ENCODE peak calls at places on chromosome 18, in six cellular contexts. G is heart right ventricle; P is EH; H is stimulated activated CD8-positive, alpha-beta memory T cell treated with anti-CD3 and anti-CD28 coated beads, Interleukin-15, amount 100 ng/mL, for 24 hours; W is hepatic stellate cell; T is HepG2. J is an unnamed sample.

GRCh38 chr18:59275406-59275949 is 2.2 kb upstream of the RAX start:
- DNase-seq in G (no peak), P (no peak), H (no peak), W (no peak), T (no peak), J (no peak)

GRCh38 chr18:40926679-40927078 is 1028.4 kb upstream of the PIK3C3 start:
- DNase-seq in G (no peak), P (peak), H (no peak), W (no peak), T (no peak), J (no peak)

GRCh38 chr18:41906528-41907256 is 48.3 kb upstream of the PIK3C3 start:
- DNase-seq in G (no peak), P (peak), H (no peak), W (peak), T (peak), J (peak)

GRCh38 chr18:76875390-76876330 is 53.3 kb downstream of the ZNF236 start:
- DNase-seq in G (no peak), P (peak), H (no peak), W (no peak), T (peak), J (peak)

GRCh38 chr18:51191139-51191717 is 6.3 kb downstream of the MEX3C start:
- DNase-seq in G (no peak), P (peak), H (no peak), W (no peak), T (no peak), J (no peak)

GRCh38 chr18:21972281-21972680 is 197.1 kb upstream of the GATA6 start:
- DNase-seq in G (no peak), P (no peak), H (no peak), W (no peak), T (no peak), J (no peak)

GRCh38 chr18:48719388-48719787 is 180.6 kb downstream of the CTIF start:
- DNase-seq in G (no peak), P (peak), H (no peak), W (no peak), T (no peak), J (no peak)

GRCh38 chr18:22166070-22166972 is 3.1 kb upstream of the GATA6 start:
- DNase-seq in G (peak), P (no peak), H (no peak), W (no peak), T (no peak), J (no peak)

GRCh38 chr18:51342815-51343214 is 145.3 kb upstream of the MEX3C start:
- DNase-seq in G (no peak), P (peak), H (no peak), W (no peak), T (peak), J (no peak)

GRCh38 chr18:2657043-2657512 is 1.6 kb downstream of the SMCHD1 start:
- DNase-seq in G (no peak), P (no peak), H (no peak), W (no peak), T (no peak), J (no peak)

GRCh38 chr18:986071-986470 is 81.4 kb downstream of the ADCYAP1 start:
- DNase-seq in G (no peak), P (no peak), H (no peak), W (no peak), T (no peak), J (no peak)

GRCh38 chr18:79949571-79950439 is 1.6 kb downstream of the SLC66A2 start:
- DNase-seq in G (peak), P (no peak), H (no peak), W (no peak), T (no peak), J (no peak)

GRCh38 chr18:35267161-35267651 is 22.8 kb downstream of the ZSCAN30 start:
- DNase-seq in G (peak), P (peak), H (peak), W (peak), T (no peak), J (no peak)

GRCh38 chr18:76741346-76741745 is 81.0 kb upstream of the ZNF236 start:
- DNase-seq in G (no peak), P (no peak), H (no peak), W (no peak), T (no peak), J (no peak)

GRCh38 chr18:37987901-37988300 is 422.3 kb upstream of the CELF4 start:
- DNase-seq in G (no peak), P (no peak), H (no peak), W (no peak), T (no peak), J (no peak)

GRCh38 chr18:57466745-57467144 is 31.6 kb downstream of the ONECUT2 start:
- DNase-seq in G (no peak), P (no peak), H (no peak), W (no peak), T (no peak), J (no peak)

GRCh38 chr18:62420513-62421209 is 95.6 kb downstream of the TNFRSF11A start:
- DNase-seq in G (no peak), P (peak), H (peak), W (peak), T (peak), J (peak)

GRCh38 chr18:48042431-48042830 is 112.0 kb upstream of the SMAD2 start:
- DNase-seq in G (no peak), P (no peak), H (no peak), W (no peak), T (no peak), J (no peak)

GRCh38 chr18:43031169-43031568 is 84.3 kb downstream of the RIT2 start:
- DNase-seq in G (no peak), P (no peak), H (no peak), W (no peak), T (no peak), J (no peak)

GRCh38 chr18:35999925-36000324 is 27.4 kb downstream of the RMP24 start:
- DNase-seq in G (no peak), P (no peak), H (no peak), W (no peak), T (no peak), J (no peak)

GRCh38 chr18:52160652-52161051 is 179.3 kb upstream of the DCC start:
- DNase-seq in G (no peak), P (no peak), H (no peak), W (no peak), T (no peak), J (peak)

GRCh38 chr18:63994783-63995399 is 25.0 kb downstream of the SERPINB8 start:
- DNase-seq in G (no peak), P (peak), H (no peak), W (peak), T (peak), J (peak)

GRCh38 chr18:3411854-3412268 is 38.1 kb upstream of the TGIF1 start:
- DNase-seq in G (peak), P (peak), H (no peak), W (peak), T (no peak), J (peak)

GRCh38 chr18:22542400-22542835 is 124.7 kb upstream of the CTAGE1 start:
- DNase-seq in G (peak), P (peak), H (no peak), W (peak), T (peak), J (peak)

GRCh38 chr18:3819933-3820332 is 370.0 kb downstream of the TGIF1 start:
- DNase-seq in G (no peak), P (no peak), H (no peak), W (no peak), T (no peak), J (no peak)

GRCh38 chr18:25019086-25019860 is 332.7 kb downstream of the ZNF521 start:
- DNase-seq in G (no peak), P (no peak), H (no peak), W (no peak), T (no peak), J (no peak)

GRCh38 chr18:37408676-37409305 is 156.8 kb downstream of the CELF4 start:
- DNase-seq in G (no peak), P (no peak), H (no peak), W (no peak), T (no peak), J (no peak)

GRCh38 chr18:24674236-24675004 is 214.0 kb downstream of the HRH4 start:
- DNase-seq in G (no peak), P (no peak), H (no peak), W (no peak), T (no peak), J (no peak)

GRCh38 chr18:26656944-26657536 is 108.7 kb upstream of the KCTD1 start:
- DNase-seq in G (peak), P (peak), H (no peak), W (peak), T (peak), J (peak)

GRCh38 chr18:1103567-1103966 is 198.9 kb downstream of the ADCYAP1 start:
- DNase-seq in G (no peak), P (no peak), H (no peak), W (no peak), T (no peak), J (no peak)

GRCh38 chr18:8794133-8794986 is 89.0 kb downstream of the MTCL1 start:
- DNase-seq in G (no peak), P (peak), H (no peak), W (no peak), T (peak), J (peak)

GRCh38 chr18:54983041-54983686 is 23.9 kb upstream of the CCDC68 start:
- DNase-seq in G (no peak), P (peak), H (no peak), W (peak), T (peak), J (peak)

GRCh38 chr18:75548353-75548752 is 120.8 kb upstream of the SMIM21 start:
- DNase-seq in G (no peak), P (no peak), H (no peak), W (no peak), T (no peak), J (no peak)

GRCh38 chr18:54604211-54604610 is 13.2 kb downstream of the DYNAP start:
- DNase-seq in G (no peak), P (no peak), H (no peak), W (no peak), T (no peak), J (no peak)

GRCh38 chr18:52636536-52636935 is 296.5 kb downstream of the DCC start:
- DNase-seq in G (no peak), P (no peak), H (no peak), W (no peak), T (peak), J (no peak)

GRCh38 chr18:53567935-53568574 is 656.4 kb downstream of the MBD2 start:
- DNase-seq in G (no peak), P (peak), H (no peak), W (peak), T (peak), J (peak)

GRCh38 chr18:42792731-42793130 is 322.8 kb downstream of the RIT2 start:
- DNase-seq in G (no peak), P (no peak), H (no peak), W (no peak), T (no peak), J (no peak)